ENCODE peak calls at places on chromosomes 3 and 15, in eight cellular contexts. One of them, this sample, is unnamed.

GRCh38 chr15:24718289-24719082 is 42.9 kb downstream of the NPAP1 start:
- DNase-seq in cardiac fibroblast: no peak
- DNase-seq in natural killer cell: no peak
- DNase-seq in pancreas: no peak
- DNase-seq in Kasumi-1: no peak
- DNase-seq in retina: no peak
- DNase-seq in anterior cingulate cortex: no peak
- DNase-seq in epithelial cell of esophagus: no peak
- DNase-seq in this sample: no peak

GRCh38 chr3:41698931-41699330 is 263.0 kb downstream of the ULK4 start:
- DNase-seq in cardiac fibroblast: no peak
- DNase-seq in natural killer cell: no peak
- DNase-seq in pancreas: no peak
- DNase-seq in Kasumi-1: no peak
- DNase-seq in retina: no peak
- DNase-seq in anterior cingulate cortex: no peak
- DNase-seq in epithelial cell of esophagus: no peak
- DNase-seq in this sample: no peak

GRCh38 chr15:49145651-49146609 is 9.5 kb downstream of the COPS2 start:
- DNase-seq in cardiac fibroblast: peak
- DNase-seq in natural killer cell: no peak
- DNase-seq in pancreas: peak
- DNase-seq in Kasumi-1: peak
- DNase-seq in retina: no peak
- DNase-seq in anterior cingulate cortex: no peak
- DNase-seq in epithelial cell of esophagus: peak
- DNase-seq in this sample: no peak

GRCh38 chr3:170806676-170807075 is 63.3 kb downstream of the RPL22L1 start:
- DNase-seq in cardiac fibroblast: no peak
- DNase-seq in natural killer cell: no peak
- DNase-seq in pancreas: no peak
- DNase-seq in Kasumi-1: no peak
- DNase-seq in retina: no peak
- DNase-seq in anterior cingulate cortex: no peak
- DNase-seq in epithelial cell of esophagus: no peak
- DNase-seq in this sample: no peak

GRCh38 chr3:129425213-129425612 is 3.2 kb downstream of the EFCAB12 start:
- DNase-seq in cardiac fibroblast: no peak
- DNase-seq in natural killer cell: no peak
- DNase-seq in pancreas: no peak
- DNase-seq in Kasumi-1: no peak
- DNase-seq in retina: no peak
- DNase-seq in anterior cingulate cortex: no peak
- DNase-seq in epithelial cell of esophagus: no peak
- DNase-seq in this sample: no peak

GRCh38 chr3:177196473-177197040 is 725 bp downstream of the TBL1XR1 start:
- DNase-seq in cardiac fibroblast: peak
- DNase-seq in natural killer cell: peak
- DNase-seq in pancreas: peak
- DNase-seq in Kasumi-1: peak
- DNase-seq in retina: peak
- DNase-seq in anterior cingulate cortex: no peak
- DNase-seq in epithelial cell of esophagus: peak
- DNase-seq in this sample: no peak

GRCh38 chr3:99637381-99638111 is 848 bp upstream of the COL8A1 start:
- DNase-seq in cardiac fibroblast: peak
- DNase-seq in natural killer cell: no peak
- DNase-seq in pancreas: no peak
- DNase-seq in Kasumi-1: peak
- DNase-seq in retina: peak
- DNase-seq in anterior cingulate cortex: no peak
- DNase-seq in epithelial cell of esophagus: peak
- DNase-seq in this sample: no peak

GRCh38 chr3:63048365-63048764 is 173.1 kb upstream of the CADPS start:
- DNase-seq in cardiac fibroblast: no peak
- DNase-seq in natural killer cell: no peak
- DNase-seq in pancreas: no peak
- DNase-seq in Kasumi-1: no peak
- DNase-seq in retina: no peak
- DNase-seq in anterior cingulate cortex: no peak
- DNase-seq in epithelial cell of esophagus: peak
- DNase-seq in this sample: no peak

GRCh38 chr15:63405159-63405558 is 23.5 kb upstream of the CA12 start:
- DNase-seq in cardiac fibroblast: no peak
- DNase-seq in natural killer cell: no peak
- DNase-seq in pancreas: no peak
- DNase-seq in Kasumi-1: no peak
- DNase-seq in retina: no peak
- DNase-seq in anterior cingulate cortex: no peak
- DNase-seq in epithelial cell of esophagus: no peak
- DNase-seq in this sample: no peak

GRCh38 chr3:113695818-113696645 is at the start of gene USF3:
- DNase-seq in cardiac fibroblast: peak
- DNase-seq in natural killer cell: peak
- DNase-seq in pancreas: peak
- DNase-seq in Kasumi-1: peak
- DNase-seq in retina: peak
- DNase-seq in anterior cingulate cortex: peak
- DNase-seq in epithelial cell of esophagus: peak
- DNase-seq in this sample: no peak

GRCh38 chr3:13269711-13270378 is 150.3 kb downstream of the NUP210 start:
- DNase-seq in cardiac fibroblast: no peak
- DNase-seq in natural killer cell: no peak
- DNase-seq in pancreas: no peak
- DNase-seq in Kasumi-1: no peak
- DNase-seq in retina: no peak
- DNase-seq in anterior cingulate cortex: no peak
- DNase-seq in epithelial cell of esophagus: no peak
- DNase-seq in this sample: no peak

GRCh38 chr3:193819117-193819978 is 226.3 kb downstream of the OPA1 start:
- DNase-seq in cardiac fibroblast: no peak
- DNase-seq in natural killer cell: no peak
- DNase-seq in pancreas: no peak
- DNase-seq in Kasumi-1: no peak
- DNase-seq in retina: no peak
- DNase-seq in anterior cingulate cortex: no peak
- DNase-seq in epithelial cell of esophagus: no peak
- DNase-seq in this sample: no peak

GRCh38 chr15:76844096-76844495 is 61.0 kb downstream of the SCAPER start:
- DNase-seq in cardiac fibroblast: peak
- DNase-seq in natural killer cell: no peak
- DNase-seq in pancreas: no peak
- DNase-seq in Kasumi-1: no peak
- DNase-seq in retina: no peak
- DNase-seq in anterior cingulate cortex: no peak
- DNase-seq in epithelial cell of esophagus: peak
- DNase-seq in this sample: no peak

GRCh38 chr3:27685474-27685873 is 36.6 kb downstream of the EOMES start:
- DNase-seq in cardiac fibroblast: no peak
- DNase-seq in natural killer cell: no peak
- DNase-seq in pancreas: no peak
- DNase-seq in Kasumi-1: no peak
- DNase-seq in retina: no peak
- DNase-seq in anterior cingulate cortex: no peak
- DNase-seq in epithelial cell of esophagus: no peak
- DNase-seq in this sample: no peak